ENCODE peak calls at places on chromosome 11, in six cellular contexts. G, Q, U, I, S and N are unnamed samples.

GRCh38 chr11:47998345-47998732 is 18.0 kb downstream of the PTPRJ start:
- DNase-seq in I (no peak), G (no peak), S (no peak), U (no peak), Q (no peak), N (no peak)

GRCh38 chr11:21811572-21811971 is 381.3 kb upstream of the ANO5 start:
- DNase-seq in G (no peak), Q (peak; percentile 1), S (no peak), U (no peak), I (no peak), N (no peak)

GRCh38 chr11:66112640-66113098 is 42.6 kb downstream of the PACS1 start:
- DNase-seq in Q (no peak), S (no peak), U (peak; percentile 63), G (no peak), I (peak; percentile 66), N (peak; percentile 83)

GRCh38 chr11:73878771-73879170 is 2.0 kb downstream of the PAAF1 start:
- DNase-seq in I (no peak), G (no peak), Q (no peak), U (peak; percentile 48), S (no peak), N (no peak)

GRCh38 chr11:117366183-117366582 is 38.5 kb downstream of the CEP164 start:
- DNase-seq in U (no peak), Q (no peak), S (no peak), G (no peak), I (no peak), N (no peak)

GRCh38 chr11:17439316-17439782 is 37.3 kb downstream of the ABCC8 start:
- DNase-seq in G (no peak), Q (peak; percentile 86), I (no peak), S (no peak), U (no peak), N (no peak)

GRCh38 chr11:61966673-61967176 is 709 bp downstream of the FTH1 start:
- DNase-seq in S (peak; percentile 93), G (no peak), Q (no peak), I (peak; percentile 66), U (peak; percentile 58), N (no peak)

GRCh38 chr11:109480251-109480650 is 58.3 kb downstream of the C11orf87 start:
- DNase-seq in I (no peak), U (no peak), S (no peak), Q (no peak), G (no peak), N (no peak)

GRCh38 chr11:113176561-113176960 is 137.8 kb upstream of the TTC12 start:
- DNase-seq in G (no peak), Q (no peak), I (no peak), S (no peak), U (no peak), N (peak; percentile 73)

GRCh38 chr11:61896665-61897386 is 5.5 kb upstream of the FADS3 start:
- DNase-seq in U (no peak), G (no peak), I (no peak), Q (no peak), S (no peak), N (no peak)

GRCh38 chr11:31824791-31825452 is 13.8 kb upstream of the PAX6 start:
- DNase-seq in G (no peak), S (no peak), I (no peak), Q (no peak), U (no peak), N (no peak)
- TF ChIP-seq EZH2 in G (no peak), S (no peak), I (peak; percentile 92), Q (peak; percentile 53), U (no peak), N (peak; percentile 31)

GRCh38 chr11:102216433-102217163 is 100.7 kb upstream of the BIRC3 start:
- DNase-seq in Q (no peak), G (no peak), S (no peak), U (no peak), I (no peak), N (no peak)

GRCh38 chr11:102226702-102227101 is 90.6 kb upstream of the BIRC3 start:
- DNase-seq in Q (no peak), G (no peak), I (peak; percentile 87), U (peak; percentile 77), S (peak; percentile 12), N (peak; percentile 96)

GRCh38 chr11:102225689-102226562 is 91.4 kb upstream of the BIRC3 start:
- DNase-seq in I (peak; percentile 91), S (no peak), U (peak; percentile 52), G (no peak), Q (peak; percentile 28), N (peak; percentile 90)

GRCh38 chr11:102223859-102224258 is 93.4 kb upstream of the BIRC3 start:
- DNase-seq in U (no peak), I (peak; percentile 97), Q (no peak), S (no peak), G (no peak), N (peak; percentile 59)

GRCh38 chr11:102220728-102221467 is 96.4 kb upstream of the BIRC3 start:
- DNase-seq in U (peak; percentile 28), G (no peak), S (no peak), Q (no peak), I (peak; percentile 77), N (peak; percentile 86)
- H3K36me3 ChIP-seq in U (peaks cover 69% of the 10 kb centered on the region), G (peaks cover 2% of the 10 kb centered on the region), S (no peaks in the 10 kb centered on the region), Q (peaks cover 15% of the 10 kb centered on the region), I (peaks cover 21% of the 10 kb centered on the region), N (peaks cover 11% of the 10 kb centered on the region)

DNA sequence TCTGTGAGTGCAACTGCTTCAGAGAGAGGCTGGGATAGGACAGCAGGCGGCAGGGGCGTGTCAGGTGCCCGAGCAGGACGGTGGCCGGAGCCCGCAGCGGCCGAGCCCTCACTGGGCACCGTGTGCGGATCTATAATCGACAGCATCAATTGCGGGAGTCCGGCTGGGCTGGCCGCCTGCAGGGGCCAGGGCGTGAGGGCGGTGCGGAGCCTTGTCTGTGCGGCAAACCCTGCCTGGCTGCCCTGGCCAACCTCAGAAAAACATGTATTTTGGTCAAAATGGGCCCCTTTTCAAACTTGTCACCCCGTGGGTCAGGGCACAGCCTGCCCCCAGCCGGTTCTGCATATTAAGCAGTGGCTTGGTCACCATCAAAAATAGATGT is 91.3 kb upstream of the KCNQ1OT1 start:
- DNase-seq in U (no peak), Q (no peak), I (no peak), G (no peak), S (no peak), N (no peak)
- TF ChIP-seq EZH2 in U (no peak), Q (no peak), I (no peak), G (no peak), S (no peak), N (no peak)

GRCh38 chr11:75920886-75921285 is 105.9 kb downstream of the UVRAG start:
- DNase-seq in U (no peak), S (no peak), G (no peak), Q (no peak), I (no peak), N (no peak)

GRCh38 chr11:75924966-75925784 is 110.2 kb downstream of the UVRAG start:
- DNase-seq in Q (no peak), S (no peak), I (peak; percentile 42), G (no peak), U (no peak), N (peak; percentile 63)

GRCh38 chr11:75921808-75922207 is 106.8 kb downstream of the UVRAG start:
- DNase-seq in U (no peak), Q (no peak), G (no peak), S (no peak), I (no peak), N (no peak)

GRCh38 chr11:75929706-75930105 is 114.7 kb downstream of the UVRAG start:
- DNase-seq in U (no peak), I (no peak), S (no peak), G (no peak), Q (no peak), N (no peak)

GRCh38 chr11:75925785-75926164 is 110.8 kb downstream of the UVRAG start:
- DNase-seq in U (no peak), S (no peak), Q (no peak), G (no peak), I (peak; percentile 82), N (peak; percentile 71)
- H3K36me3 ChIP-seq in U (no peaks in the 10 kb centered on the region), S (no peaks in the 10 kb centered on the region), Q (no peaks in the 10 kb centered on the region), G (no peaks in the 10 kb centered on the region), I (no peaks in the 10 kb centered on the region), N (no peaks in the 10 kb centered on the region)

DNA sequence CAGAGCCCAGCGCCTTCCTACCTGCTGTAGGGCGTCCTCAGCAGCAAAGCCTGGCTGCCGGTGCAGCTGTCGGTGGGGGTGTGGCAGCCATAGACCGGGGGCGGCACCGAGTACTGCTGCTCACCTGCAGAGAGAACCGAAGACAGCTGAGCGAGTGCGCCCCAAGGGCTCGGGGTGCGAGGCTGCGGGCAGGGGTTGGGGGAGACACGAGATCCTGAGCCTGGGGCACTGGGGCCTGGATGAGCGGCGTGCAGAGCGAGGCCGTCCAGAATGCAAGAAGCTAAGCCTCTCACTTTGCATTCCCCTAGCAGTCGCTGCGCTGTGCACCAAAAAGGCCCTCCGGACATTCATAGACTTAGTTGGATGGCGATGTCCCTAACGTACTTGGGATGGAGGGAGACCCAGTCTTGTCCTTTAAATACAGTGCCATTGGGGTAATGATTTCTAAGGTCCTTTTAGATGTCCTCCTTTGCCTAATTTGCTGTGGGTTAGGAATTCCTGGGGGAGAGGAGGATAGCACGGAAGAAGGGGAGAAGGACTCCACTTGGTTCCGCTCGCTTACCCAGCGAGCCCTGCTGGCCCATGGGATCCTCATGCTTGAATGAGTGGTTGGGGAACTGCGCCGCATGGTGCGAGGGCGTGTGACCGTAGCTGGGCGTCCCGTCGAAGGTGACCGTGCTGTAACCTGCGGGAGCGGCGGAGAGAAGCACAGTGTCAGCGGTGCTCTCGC is 7.2 kb downstream of the WT1 start:
- DNase-seq in Q (no peak), I (no peak), U (no peak), S (no peak), G (no peak), N (no peak)
- TF ChIP-seq EZH2 in Q (no peak), I (peak; percentile 39), U (no peak), S (no peak), G (no peak), N (peak; percentile 78)